ENCODE peak calls at places on chromosomes 1 and 21, in six cellular contexts. J is lower leg skin, V is mammary epithelial cell, E is neural crest cell, Q is WTC11, T is NB4. D is an unnamed sample.

GRCh38 chr1:183761871-183762270 is 43.0 kb upstream of the RGL1 start:
- DNase-seq in J (no peak), T (no peak), Q (no peak), V (no peak), E (no peak), D (no peak)

GRCh38 chr1:246107516-246108277 is 399.4 kb downstream of the SMYD3 start:
- DNase-seq in V (no peak), Q (no peak), J (no peak), E (no peak), T (peak), D (no peak)

GRCh38 chr1:209774592-209774991 is 9.8 kb downstream of the C1orf74 start:
- DNase-seq in Q (no peak), J (no peak), T (no peak), V (no peak), E (no peak), D (no peak)

GRCh38 chr1:60984066-60984799 is 98.1 kb upstream of the NFIA start:
- DNase-seq in T (no peak), Q (no peak), V (peak), J (peak), E (no peak), D (no peak)

GRCh38 chr1:206912445-206913095 is 9.2 kb downstream of the FCMR start:
- DNase-seq in E (peak), J (peak), V (peak), T (peak), Q (peak), D (peak)

GRCh38 chr21:37712204-37712934 is 203.9 kb downstream of the KCNJ6 start:
- DNase-seq in T (peak), Q (peak), J (peak), E (peak), V (peak), D (peak)

GRCh38 chr1:8962812-8963669 is 17.4 kb downstream of the CA6 start:
- DNase-seq in T (peak), V (no peak), E (no peak), Q (peak), J (no peak), D (peak)

GRCh38 chr21:39628380-39628779 is 15.6 kb downstream of the B3GALT5 start:
- DNase-seq in V (no peak), Q (no peak), E (no peak), J (no peak), T (no peak), D (no peak)

GRCh38 chr1:153353226-153353947 is 4.3 kb upstream of the S100A9 start:
- DNase-seq in Q (peak), E (peak), V (no peak), J (no peak), T (peak), D (peak)

GRCh38 chr1:244092293-244093264 is 41.5 kb downstream of the ZBTB18 start:
- DNase-seq in E (no peak), V (no peak), T (no peak), Q (no peak), J (no peak), D (no peak)

GRCh38 chr21:17343055-17343454 is 169.8 kb upstream of the CXADR start:
- DNase-seq in Q (no peak), V (peak), E (peak), J (no peak), T (peak), D (peak)

GRCh38 chr1:22572778-22573177 is 9.5 kb downstream of the EPHA8 start:
- DNase-seq in V (no peak), E (no peak), J (no peak), Q (no peak), T (no peak), D (no peak)

GRCh38 chr1:213061263-213061662 is 10.2 kb downstream of the RPS6KC1 start:
- DNase-seq in Q (no peak), T (no peak), V (no peak), E (no peak), J (no peak), D (no peak)

GRCh38 chr1:206694551-206695124 is 9.9 kb downstream of the MAPKAPK2 start:
- DNase-seq in V (no peak), E (no peak), T (no peak), J (no peak), Q (peak), D (peak)

GRCh38 chr1:180923024-180923841 is 10.5 kb downstream of the KIAA1614 start:
- DNase-seq in E (no peak), J (no peak), V (peak), T (peak), Q (peak), D (peak)

GRCh38 chr1:205012416-205013140 is 30.4 kb upstream of the CNTN2 start:
- DNase-seq in Q (no peak), T (no peak), V (no peak), E (no peak), J (no peak), D (peak)

GRCh38 chr1:56434659-56435202 is 144.6 kb downstream of the PLPP3 start:
- DNase-seq in T (no peak), E (no peak), V (no peak), J (no peak), Q (peak), D (no peak)
- TF ChIP-seq CTCF in T (no peak), E (no peak), V (no peak), J (no peak), Q (peak), D (peak)

GRCh38 chr1:54125671-54126070 is 27.1 kb downstream of the CDCP2 start:
- DNase-seq in V (peak), Q (peak), J (no peak), T (no peak), E (no peak), D (no peak)
- TF ChIP-seq CTCF in V (no peak), Q (no peak), J (no peak), T (no peak), E (peak), D (no peak)

GRCh38 chr1:94554611-94555010 is 13.1 kb upstream of the F3 start:
- DNase-seq in V (no peak), E (no peak), T (no peak), J (no peak), Q (no peak), D (no peak)
- TF ChIP-seq CTCF in V (no peak), E (no peak), T (no peak), J (no peak), Q (no peak), D (no peak)

DNA sequence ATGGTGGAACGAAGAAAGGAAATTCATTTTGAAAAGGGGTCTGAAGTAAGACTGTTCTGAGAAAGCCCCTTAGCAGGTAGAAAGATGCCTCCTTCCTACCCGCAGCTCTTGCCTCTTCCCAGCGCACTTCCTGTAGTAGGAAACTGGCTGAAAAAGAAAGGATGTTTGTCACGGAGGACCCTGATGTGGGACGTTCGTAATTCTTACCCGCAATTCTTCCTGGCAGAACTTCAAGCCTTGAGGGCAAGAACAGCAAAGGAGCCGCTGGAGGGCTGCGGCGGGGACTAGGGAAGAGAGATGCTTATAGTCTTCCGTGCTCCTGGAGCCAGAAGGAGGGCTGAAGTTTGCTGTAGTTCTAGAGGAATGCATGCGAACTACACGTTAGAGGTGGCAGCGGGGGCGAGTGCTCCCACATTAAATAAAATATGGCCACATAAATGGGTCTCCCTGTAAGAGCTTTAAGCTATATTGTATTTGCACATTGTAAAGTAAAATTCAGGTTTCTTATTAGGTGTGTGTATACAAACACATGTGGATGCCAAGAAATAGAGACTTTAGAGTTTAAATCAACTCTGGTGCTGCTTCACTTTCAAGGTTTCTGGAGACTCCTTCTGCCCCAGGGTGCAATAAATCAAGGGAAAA is 6.4 kb downstream of the C1orf53 start:
- DNase-seq in E (no peak), Q (no peak), V (no peak), J (no peak), T (no peak), D (peak)
- TF ChIP-seq CTCF in E (no peak), Q (no peak), V (no peak), J (no peak), T (no peak), D (no peak)

DNA sequence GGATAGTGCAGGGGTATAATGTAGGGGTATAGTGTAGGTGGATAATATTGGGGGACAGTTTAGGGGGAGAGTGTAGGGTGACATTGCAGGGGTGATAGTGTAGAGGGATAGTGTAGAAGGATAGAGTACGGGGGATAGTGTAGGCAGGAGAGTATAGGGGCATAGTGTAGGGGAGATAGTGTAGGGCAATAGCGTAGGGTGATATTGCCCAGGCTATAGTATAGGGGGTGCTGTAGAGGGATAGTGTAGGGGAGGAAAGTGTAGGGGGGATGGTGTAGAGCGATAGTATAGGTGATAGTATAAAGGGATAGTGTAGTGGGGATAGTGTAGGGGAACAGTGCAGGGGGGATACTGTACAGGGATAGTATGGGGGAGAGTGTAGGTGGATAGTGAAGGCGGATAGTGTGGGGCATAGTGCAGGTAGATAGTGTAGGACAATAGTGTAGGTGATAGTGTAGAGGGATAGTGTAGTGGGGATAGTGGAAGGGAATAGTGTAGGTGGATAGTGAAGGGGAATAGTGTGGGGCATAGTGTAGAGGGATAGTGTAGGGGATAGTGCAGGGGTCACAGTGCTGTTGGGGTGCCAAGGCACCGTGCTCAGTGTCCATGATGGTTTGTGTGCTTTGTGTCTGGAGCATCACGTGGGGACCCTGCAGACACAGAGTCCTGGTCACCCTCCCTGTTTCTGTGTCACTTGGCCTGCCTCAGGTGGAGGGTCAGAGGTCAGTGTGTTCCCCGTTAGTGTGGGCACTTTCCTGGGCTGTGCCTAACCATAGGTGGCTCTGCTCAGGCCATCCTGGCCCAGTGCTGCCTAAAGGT is 10.5 kb upstream of the ARF1 start:
- DNase-seq in V (no peak), Q (no peak), T (no peak), E (no peak), J (no peak), D (no peak)
- TF ChIP-seq CTCF in V (no peak), Q (no peak), T (no peak), E (no peak), J (no peak), D (no peak)